ENCODE peak calls at places on chromosomes 3 and 15, in five cellular contexts. P is spleen, A is astrocyte, U is heart right ventricle, J is heart left ventricle. I is an unnamed sample.
A peak's percentile ranks its signal among the peaks of the same experiment; 100 is the strongest.

GRCh38 chr3:194262345-194263305 is 88.5 kb downstream of the CPN2 start:
- DNase-seq in A (no peak), U (no peak), J (no peak), P (no peak), I (no peak)

GRCh38 chr15:64010719-64011118 is 35.6 kb downstream of the DAPK2 start:
- DNase-seq in U (peak; percentile 50), P (peak; percentile 92), J (peak; percentile 74), A (peak; percentile 90), I (no peak)

GRCh38 chr3:190696777-190697501 is 165.6 kb downstream of the GMNC start:
- DNase-seq in P (no peak), J (no peak), A (no peak), U (no peak), I (no peak)

GRCh38 chr3:53229171-53229570 is 26.7 kb downstream of the TKT start:
- DNase-seq in J (no peak), U (no peak), A (no peak), P (peak; percentile 57), I (no peak)

GRCh38 chr15:89820651-89821611 is 6.3 kb upstream of the ANPEP start:
- DNase-seq in J (no peak), A (peak; percentile 69), U (no peak), P (peak; percentile 86), I (no peak)

GRCh38 chr3:128226794-128227399 is 73.6 kb downstream of the EEFSEC start:
- DNase-seq in U (peak; percentile 49), A (no peak), P (no peak), J (no peak), I (no peak)

GRCh38 chr15:20345401-20345958 is 196.1 kb downstream of the GOLGA6L6 start:
- DNase-seq in A (no peak), P (peak; percentile 80), J (no peak), U (no peak), I (peak; percentile 69)

GRCh38 chr3:147934316-147935188 is 525.4 kb downstream of the ZIC1 start:
- DNase-seq in A (no peak), U (no peak), J (no peak), P (no peak), I (no peak)

GRCh38 chr3:126516152-126516935 is 1.2 kb downstream of the UROC1 start:
- DNase-seq in J (peak; percentile 7), A (no peak), U (no peak), P (peak; percentile 7), I (peak; percentile 24)

GRCh38 chr15:68677996-68678395 is 99.2 kb downstream of the CORO2B start:
- DNase-seq in U (no peak), A (no peak), J (no peak), P (no peak), I (peak; percentile 10)

GRCh38 chr3:15361494-15362214 is 29.3 kb upstream of the SH3BP5 start:
- DNase-seq in U (no peak), P (peak; percentile 79), J (no peak), A (peak; percentile 86), I (no peak)

GRCh38 chr15:51672100-51672731 is 9.1 kb upstream of the SCG3 start:
- DNase-seq in U (peak; percentile 13), J (peak; percentile 25), A (no peak), P (no peak), I (no peak)

GRCh38 chr3:51434746-51435323 is 43.8 kb downstream of the RBM15B start:
- DNase-seq in U (no peak), P (no peak), J (no peak), A (peak; percentile 16), I (no peak)

GRCh38 chr15:64246364-64247189 is 83.8 kb upstream of the PPIB start:
- DNase-seq in U (no peak), P (no peak), J (no peak), A (peak; percentile 94), I (no peak)

GRCh38 chr15:60573936-60574335 is 95.0 kb upstream of the ICE2 start:
- DNase-seq in A (no peak), J (no peak), P (no peak), U (no peak), I (no peak)

GRCh38 chr3:8767667-8768363 is 1.6 kb downstream of the OXTR start:
- DNase-seq in J (no peak), A (peak; percentile 32), U (no peak), P (no peak), I (no peak)

GRCh38 chr15:101013151-101013550 is 94.0 kb downstream of the LRRK1 start:
- DNase-seq in P (no peak), J (no peak), U (no peak), A (no peak), I (peak; percentile 46)

GRCh38 chr3:13286873-13287272 is 133.2 kb downstream of the NUP210 start:
- DNase-seq in U (no peak), P (no peak), J (no peak), A (no peak), I (no peak)

GRCh38 chr3:183491923-183492848 is 63.3 kb downstream of the KLHL6 start:
- DNase-seq in A (no peak), P (no peak), U (no peak), J (no peak), I (peak; percentile 53)

GRCh38 chr3:194852836-194853508 is 167.3 kb downstream of the FAM43A start:
- DNase-seq in J (no peak), U (no peak), A (no peak), P (peak; percentile 79), I (no peak)

GRCh38 chr3:153160451-153161137 is 1.4 kb upstream of the RAP2B start:
- DNase-seq in U (peak; percentile 71), P (peak; percentile 95), A (peak; percentile 90), J (peak; percentile 75), I (peak; percentile 89)

GRCh38 chr3:43894176-43895049 is 203.7 kb downstream of the ABHD5 start:
- DNase-seq in A (peak; percentile 65), P (peak; percentile 84), U (peak; percentile 44), J (peak; percentile 66), I (no peak)

GRCh38 chr3:25573386-25574171 is 91.1 kb downstream of the TOP2B start:
- DNase-seq in P (no peak), J (no peak), U (no peak), A (peak; percentile 67), I (no peak)

GRCh38 chr3:44446929-44447328 is 30.5 kb downstream of the ZNF445 start:
- DNase-seq in P (no peak), A (no peak), U (no peak), J (no peak), I (no peak)

GRCh38 chr15:98953950-98954349 is 53.6 kb downstream of the PGPEP1L start:
- DNase-seq in J (no peak), U (no peak), A (peak; percentile 18), P (peak; percentile 61), I (no peak)
- H3K36me3 ChIP-seq in J (peaks cover 15% of the 10 kb centered on the region), U (peaks cover 55% of the 10 kb centered on the region), A (peaks cover 35% of the 10 kb centered on the region), P (peaks cover 90% of the 10 kb centered on the region), I (peaks cover 13% of the 10 kb centered on the region)

GRCh38 chr3:24365168-24365567 is 129.5 kb downstream of the THRB start:
- DNase-seq in A (peak; percentile 77), U (no peak), P (no peak), J (peak; percentile 49), I (no peak)
- H3K27ac ChIP-seq in A (no peak overlapping the region), U (peak overlapping the region; percentile 18), P (peak overlapping the region; percentile 30), J (peak overlapping the region; percentile 9), I (peak overlapping the region; percentile 58)

DNA sequence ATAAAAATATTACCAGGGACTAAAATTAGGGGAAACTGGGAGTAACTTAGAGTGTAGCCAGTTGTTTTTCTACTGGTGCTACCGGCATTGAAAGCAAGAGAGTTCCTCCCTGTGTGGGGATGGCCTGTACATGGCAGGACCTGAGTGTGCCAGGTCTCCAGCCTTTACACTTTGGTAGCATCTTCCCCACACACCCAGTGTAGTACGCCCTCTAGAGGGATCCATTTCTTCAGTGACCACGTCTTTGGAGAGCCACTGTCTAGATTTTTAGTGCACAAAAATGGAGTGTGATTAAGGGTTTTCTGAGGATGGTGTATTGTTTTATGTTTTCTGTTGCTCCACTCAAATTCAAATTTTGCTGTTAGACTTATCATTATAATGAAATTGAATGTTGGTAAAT is 507.0 kb upstream of the TPRG1 start:
- DNase-seq in J (no peak), P (no peak), A (no peak), U (no peak), I (no peak)
- TF ChIP-seq CTCF in J (peak; percentile 10), P (peak; percentile 41), A (peak; percentile 5), U (peak; percentile 15), I (no peak)

GRCh38 chr3:31636693-31637442 is 104.1 kb downstream of the STT3B start:
- DNase-seq in A (no peak), P (no peak), U (no peak), J (no peak), I (no peak)

GRCh38 chr3:31639828-31640227 is 107.1 kb downstream of the STT3B start:
- DNase-seq in P (no peak), J (no peak), A (no peak), U (no peak), I (no peak)

GRCh38 chr3:31636063-31636462 is 103.3 kb downstream of the STT3B start:
- DNase-seq in U (no peak), A (no peak), J (no peak), P (no peak), I (no peak)

GRCh38 chr3:31635586-31635985 is 102.9 kb downstream of the STT3B start:
- DNase-seq in U (no peak), P (no peak), J (no peak), A (no peak), I (no peak)

DNA sequence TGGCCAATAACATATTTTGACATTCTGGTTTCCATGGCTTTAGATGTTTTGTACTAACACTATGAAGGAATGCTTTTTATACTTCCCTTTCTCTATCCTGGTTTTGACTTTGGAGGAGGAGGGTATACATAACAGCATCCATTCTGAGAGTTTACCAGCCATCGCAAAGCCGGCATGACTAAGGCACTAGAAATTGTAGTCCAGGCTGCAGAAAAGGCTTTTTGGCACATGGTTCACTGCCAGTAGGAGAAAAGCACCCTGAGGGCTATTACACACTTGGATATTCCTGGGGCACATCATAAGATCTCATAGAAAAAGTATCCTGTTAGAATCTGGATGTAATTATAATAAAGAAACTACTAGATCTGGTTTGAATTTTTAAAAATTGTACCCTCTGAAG is 101.8 kb downstream of the STT3B start:
- DNase-seq in P (no peak), J (no peak), A (peak; percentile 44), U (no peak), I (no peak)
- H3K36me3 ChIP-seq in P (peaks cover 60% of the 10 kb centered on the region), J (peaks cover 3% of the 10 kb centered on the region), A (peaks cover 20% of the 10 kb centered on the region), U (peaks cover 67% of the 10 kb centered on the region), I (peaks cover 5% of the 10 kb centered on the region)

I was measured in sigmoid colon.